ENCODE peak calls at places on chromosomes 7 and 10, in ten cellular contexts. One of them, this sample, is unnamed.

GRCh38 chr10:3906511-3907111 is 121.6 kb upstream of the KLF6 start:
- DNase-seq in esophagus muscularis mucosa: no peak
- DNase-seq in BJ: peak; percentile 70
- DNase-seq in uterus: no peak
- DNase-seq in AG10803: peak; percentile 10
- DNase-seq in WTC11: no peak
- DNase-seq in mammary epithelial cell: no peak
- DNase-seq in fibroblast of lung: peak; percentile 83
- DNase-seq in mucosa of descending colon: no peak
- DNase-seq in fibroblast of pulmonary artery: no peak
- DNase-seq in this sample: no peak

GRCh38 chr7:116087291-116087690 is 56.7 kb upstream of the TFEC start:
- DNase-seq in BJ: no peak
- DNase-seq in mammary epithelial cell: no peak
- DNase-seq in AG10803: no peak
- DNase-seq in WTC11: no peak
- DNase-seq in mucosa of descending colon: no peak
- DNase-seq in uterus: no peak
- DNase-seq in fibroblast of lung: no peak
- DNase-seq in esophagus muscularis mucosa: no peak
- DNase-seq in fibroblast of pulmonary artery: no peak
- DNase-seq in this sample: no peak

GRCh38 chr10:11260136-11260535 is 242.5 kb downstream of the CELF2 start:
- DNase-seq in uterus: no peak
- DNase-seq in fibroblast of pulmonary artery: no peak
- DNase-seq in mucosa of descending colon: no peak
- DNase-seq in esophagus muscularis mucosa: no peak
- DNase-seq in mammary epithelial cell: no peak
- DNase-seq in BJ: no peak
- DNase-seq in AG10803: no peak
- DNase-seq in WTC11: no peak
- DNase-seq in fibroblast of lung: no peak
- DNase-seq in this sample: no peak

GRCh38 chr7:47889723-47890122 is 58.5 kb downstream of the PKD1L1 start:
- DNase-seq in fibroblast of lung: no peak
- DNase-seq in mucosa of descending colon: no peak
- DNase-seq in WTC11: no peak
- DNase-seq in mammary epithelial cell: no peak
- DNase-seq in BJ: no peak
- DNase-seq in uterus: no peak
- DNase-seq in AG10803: no peak
- DNase-seq in fibroblast of pulmonary artery: no peak
- DNase-seq in esophagus muscularis mucosa: no peak
- DNase-seq in this sample: no peak

GRCh38 chr10:104139221-104139620 is 17.2 kb downstream of the SFR1 start:
- DNase-seq in BJ: no peak
- DNase-seq in WTC11: no peak
- DNase-seq in fibroblast of pulmonary artery: peak; percentile 17
- DNase-seq in mammary epithelial cell: no peak
- DNase-seq in esophagus muscularis mucosa: no peak
- DNase-seq in uterus: no peak
- DNase-seq in mucosa of descending colon: no peak
- DNase-seq in AG10803: no peak
- DNase-seq in fibroblast of lung: no peak
- DNase-seq in this sample: no peak

GRCh38 chr10:113979378-113979777 is 64.3 kb upstream of the ADRB1 start:
- DNase-seq in fibroblast of lung: no peak
- DNase-seq in WTC11: no peak
- DNase-seq in esophagus muscularis mucosa: no peak
- DNase-seq in mammary epithelial cell: no peak
- DNase-seq in fibroblast of pulmonary artery: no peak
- DNase-seq in uterus: no peak
- DNase-seq in AG10803: no peak
- DNase-seq in mucosa of descending colon: no peak
- DNase-seq in BJ: no peak
- DNase-seq in this sample: no peak

GRCh38 chr7:23022258-23022745 is 8.4 kb upstream of the HYCC1 start:
- DNase-seq in AG10803: peak; percentile 79
- DNase-seq in esophagus muscularis mucosa: no peak
- DNase-seq in BJ: peak; percentile 61
- DNase-seq in mammary epithelial cell: peak; percentile 70
- DNase-seq in fibroblast of pulmonary artery: peak; percentile 85
- DNase-seq in mucosa of descending colon: no peak
- DNase-seq in fibroblast of lung: peak; percentile 96
- DNase-seq in uterus: no peak
- DNase-seq in WTC11: no peak
- DNase-seq in this sample: no peak

GRCh38 chr10:34327184-34327583 is 487.9 kb downstream of the PARD3 start:
- DNase-seq in fibroblast of lung: no peak
- DNase-seq in mucosa of descending colon: no peak
- DNase-seq in AG10803: no peak
- DNase-seq in esophagus muscularis mucosa: no peak
- DNase-seq in uterus: no peak
- DNase-seq in fibroblast of pulmonary artery: no peak
- DNase-seq in mammary epithelial cell: no peak
- DNase-seq in BJ: no peak
- DNase-seq in WTC11: no peak
- DNase-seq in this sample: no peak

GRCh38 chr10:33861833-33862232 is 527.4 kb upstream of the NRP1 start:
- DNase-seq in fibroblast of pulmonary artery: no peak
- DNase-seq in mucosa of descending colon: no peak
- DNase-seq in uterus: no peak
- DNase-seq in WTC11: no peak
- DNase-seq in BJ: no peak
- DNase-seq in fibroblast of lung: no peak
- DNase-seq in mammary epithelial cell: no peak
- DNase-seq in AG10803: no peak
- DNase-seq in esophagus muscularis mucosa: no peak
- DNase-seq in this sample: no peak

GRCh38 chr10:21811245-21811585 is 192.3 kb downstream of the DNAJC1 start:
- DNase-seq in fibroblast of lung: peak; percentile 63
- DNase-seq in fibroblast of pulmonary artery: peak; percentile 47
- DNase-seq in BJ: no peak
- DNase-seq in mammary epithelial cell: peak; percentile 64
- DNase-seq in AG10803: no peak
- DNase-seq in WTC11: no peak
- DNase-seq in esophagus muscularis mucosa: no peak
- DNase-seq in mucosa of descending colon: no peak
- DNase-seq in uterus: no peak
- DNase-seq in this sample: no peak

GRCh38 chr7:112129655-112130323 is 76.4 kb downstream of the DOCK4 start:
- DNase-seq in fibroblast of pulmonary artery: no peak
- DNase-seq in BJ: no peak
- DNase-seq in uterus: peak; percentile 26
- DNase-seq in esophagus muscularis mucosa: no peak
- DNase-seq in mucosa of descending colon: no peak
- DNase-seq in WTC11: peak; percentile 14
- DNase-seq in AG10803: no peak
- DNase-seq in mammary epithelial cell: peak; percentile 25
- DNase-seq in fibroblast of lung: no peak
- DNase-seq in this sample: no peak

GRCh38 chr7:130844811-130845580 is 111.0 kb upstream of the KLF14 start:
- DNase-seq in fibroblast of pulmonary artery: peak; percentile 41
- DNase-seq in esophagus muscularis mucosa: no peak
- DNase-seq in WTC11: no peak
- DNase-seq in mammary epithelial cell: peak; percentile 74
- DNase-seq in BJ: no peak
- DNase-seq in uterus: no peak
- DNase-seq in mucosa of descending colon: no peak
- DNase-seq in fibroblast of lung: peak; percentile 78
- DNase-seq in AG10803: peak; percentile 74
- DNase-seq in this sample: no peak

GRCh38 chr7:12802070-12802469 is 114.6 kb downstream of the ARL4A start:
- DNase-seq in WTC11: no peak
- DNase-seq in AG10803: no peak
- DNase-seq in mucosa of descending colon: no peak
- DNase-seq in mammary epithelial cell: peak; percentile 47
- DNase-seq in esophagus muscularis mucosa: no peak
- DNase-seq in fibroblast of pulmonary artery: no peak
- DNase-seq in uterus: no peak
- DNase-seq in BJ: no peak
- DNase-seq in fibroblast of lung: no peak
- DNase-seq in this sample: no peak

GRCh38 chr7:100744605-100745004 is 11.2 kb downstream of the ZAN start:
- DNase-seq in mucosa of descending colon: no peak
- DNase-seq in BJ: no peak
- DNase-seq in AG10803: no peak
- DNase-seq in WTC11: no peak
- DNase-seq in uterus: no peak
- DNase-seq in fibroblast of pulmonary artery: no peak
- DNase-seq in mammary epithelial cell: no peak
- DNase-seq in fibroblast of lung: no peak
- DNase-seq in esophagus muscularis mucosa: no peak
- DNase-seq in this sample: no peak

GRCh38 chr10:97612386-97612785 is 20.9 kb downstream of the MORN4 start:
- DNase-seq in uterus: no peak
- DNase-seq in mucosa of descending colon: no peak
- DNase-seq in fibroblast of lung: peak; percentile 42
- DNase-seq in esophagus muscularis mucosa: no peak
- DNase-seq in WTC11: no peak
- DNase-seq in BJ: no peak
- DNase-seq in fibroblast of pulmonary artery: peak; percentile 76
- DNase-seq in mammary epithelial cell: peak; percentile 62
- DNase-seq in AG10803: peak; percentile 55
- DNase-seq in this sample: peak; percentile 49

GRCh38 chr7:87875151-87876039 is 765 bp downstream of the SLC25A40 start:
- DNase-seq in fibroblast of pulmonary artery: no peak
- DNase-seq in uterus: no peak
- DNase-seq in esophagus muscularis mucosa: no peak
- DNase-seq in BJ: no peak
- DNase-seq in fibroblast of lung: no peak
- DNase-seq in mammary epithelial cell: peak; percentile 9
- DNase-seq in WTC11: no peak
- DNase-seq in mucosa of descending colon: peak; percentile 77
- DNase-seq in AG10803: no peak
- DNase-seq in this sample: peak; percentile 26

GRCh38 chr7:29485376-29486190 is 78.1 kb upstream of the PRR15 start:
- DNase-seq in AG10803: no peak
- DNase-seq in mammary epithelial cell: no peak
- DNase-seq in BJ: no peak
- DNase-seq in uterus: no peak
- DNase-seq in esophagus muscularis mucosa: peak; percentile 39
- DNase-seq in fibroblast of lung: no peak
- DNase-seq in mucosa of descending colon: no peak
- DNase-seq in fibroblast of pulmonary artery: no peak
- DNase-seq in WTC11: no peak
- DNase-seq in this sample: no peak

GRCh38 chr7:264541-265191 is 25.3 kb upstream of the FOXL3 start:
- DNase-seq in WTC11: no peak
- DNase-seq in mammary epithelial cell: no peak
- DNase-seq in fibroblast of lung: no peak
- DNase-seq in AG10803: peak; percentile 12
- DNase-seq in esophagus muscularis mucosa: no peak
- DNase-seq in mucosa of descending colon: peak; percentile 61
- DNase-seq in uterus: no peak
- DNase-seq in fibroblast of pulmonary artery: no peak
- DNase-seq in BJ: no peak
- DNase-seq in this sample: no peak

GRCh38 chr7:85710960-85711359 is 524.1 kb upstream of the SEMA3D start:
- DNase-seq in WTC11: no peak
- DNase-seq in mucosa of descending colon: no peak
- DNase-seq in fibroblast of pulmonary artery: no peak
- DNase-seq in BJ: no peak
- DNase-seq in mammary epithelial cell: peak; percentile 11
- DNase-seq in AG10803: no peak
- DNase-seq in fibroblast of lung: no peak
- DNase-seq in uterus: no peak
- DNase-seq in esophagus muscularis mucosa: no peak
- DNase-seq in this sample: no peak

GRCh38 chr10:58065529-58065815 is 202.2 kb downstream of the IPMK start:
- DNase-seq in mucosa of descending colon: no peak
- DNase-seq in AG10803: no peak
- DNase-seq in fibroblast of pulmonary artery: no peak
- DNase-seq in BJ: no peak
- DNase-seq in esophagus muscularis mucosa: no peak
- DNase-seq in WTC11: no peak
- DNase-seq in fibroblast of lung: no peak
- DNase-seq in mammary epithelial cell: no peak
- DNase-seq in uterus: no peak
- DNase-seq in this sample: no peak
- TF ChIP-seq CTCF in mucosa of descending colon: no peak
- TF ChIP-seq CTCF in AG10803: no peak
- TF ChIP-seq CTCF in fibroblast of pulmonary artery: no peak
- TF ChIP-seq CTCF in BJ: no peak
- TF ChIP-seq CTCF in esophagus muscularis mucosa: no peak
- TF ChIP-seq CTCF in WTC11: no peak
- TF ChIP-seq CTCF in fibroblast of lung: no peak
- TF ChIP-seq CTCF in mammary epithelial cell: no peak
- TF ChIP-seq CTCF in uterus: no peak
- TF ChIP-seq CTCF in this sample: no peak

GRCh38 chr10:124626759-124627380 is 117.3 kb downstream of the FAM53B start:
- DNase-seq in AG10803: no peak
- DNase-seq in BJ: no peak
- DNase-seq in mucosa of descending colon: peak; percentile 89
- DNase-seq in fibroblast of lung: no peak
- DNase-seq in fibroblast of pulmonary artery: no peak
- DNase-seq in WTC11: peak; percentile 34
- DNase-seq in mammary epithelial cell: peak; percentile 82
- DNase-seq in uterus: no peak
- DNase-seq in esophagus muscularis mucosa: no peak
- DNase-seq in this sample: no peak
- TF ChIP-seq CTCF in AG10803: no peak
- TF ChIP-seq CTCF in BJ: no peak
- TF ChIP-seq CTCF in mucosa of descending colon: no peak
- TF ChIP-seq CTCF in fibroblast of lung: no peak
- TF ChIP-seq CTCF in fibroblast of pulmonary artery: no peak
- TF ChIP-seq CTCF in WTC11: no peak
- TF ChIP-seq CTCF in mammary epithelial cell: no peak
- TF ChIP-seq CTCF in uterus: no peak
- TF ChIP-seq CTCF in esophagus muscularis mucosa: no peak
- TF ChIP-seq CTCF in this sample: no peak

GRCh38 chr7:135938563-135938962 is 38.6 kb downstream of the MTPN start:
- DNase-seq in AG10803: no peak
- DNase-seq in mucosa of descending colon: no peak
- DNase-seq in esophagus muscularis mucosa: no peak
- DNase-seq in fibroblast of pulmonary artery: no peak
- DNase-seq in uterus: no peak
- DNase-seq in WTC11: no peak
- DNase-seq in fibroblast of lung: no peak
- DNase-seq in BJ: no peak
- DNase-seq in mammary epithelial cell: no peak
- DNase-seq in this sample: peak; percentile 52
- TF ChIP-seq CTCF in AG10803: no peak
- TF ChIP-seq CTCF in mucosa of descending colon: no peak
- TF ChIP-seq CTCF in esophagus muscularis mucosa: no peak
- TF ChIP-seq CTCF in fibroblast of pulmonary artery: no peak
- TF ChIP-seq CTCF in uterus: no peak
- TF ChIP-seq CTCF in WTC11: no peak
- TF ChIP-seq CTCF in fibroblast of lung: no peak
- TF ChIP-seq CTCF in BJ: no peak
- TF ChIP-seq CTCF in mammary epithelial cell: no peak
- TF ChIP-seq CTCF in this sample: no peak

DNA sequence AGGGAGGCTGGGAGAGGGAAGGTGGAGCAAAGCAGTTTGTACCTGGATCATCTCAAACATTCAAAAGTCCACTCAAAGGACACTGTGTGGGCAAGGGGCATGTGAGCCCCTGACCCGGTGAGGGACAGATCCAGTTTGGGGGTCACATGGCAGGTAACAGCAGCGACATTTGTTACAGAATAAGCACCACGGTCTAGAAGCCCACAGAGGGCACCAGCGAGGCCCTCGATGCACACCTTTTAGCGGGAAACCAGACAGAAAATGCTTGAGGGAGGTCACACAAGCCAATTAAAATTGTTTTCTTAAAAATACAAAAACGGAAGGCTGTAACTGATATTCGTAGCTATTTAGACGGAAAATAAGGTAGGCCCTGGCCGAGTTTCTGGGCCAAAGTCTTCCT is 144.4 kb downstream of the ZMYND11 start:
- DNase-seq in AG10803: no peak
- DNase-seq in BJ: no peak
- DNase-seq in fibroblast of pulmonary artery: no peak
- DNase-seq in mammary epithelial cell: no peak
- DNase-seq in WTC11: peak; percentile 44
- DNase-seq in uterus: no peak
- DNase-seq in fibroblast of lung: no peak
- DNase-seq in mucosa of descending colon: no peak
- DNase-seq in esophagus muscularis mucosa: no peak
- DNase-seq in this sample: no peak
- TF ChIP-seq CTCF in AG10803: no peak
- TF ChIP-seq CTCF in BJ: no peak
- TF ChIP-seq CTCF in fibroblast of pulmonary artery: no peak
- TF ChIP-seq CTCF in mammary epithelial cell: no peak
- TF ChIP-seq CTCF in WTC11: no peak
- TF ChIP-seq CTCF in uterus: no peak
- TF ChIP-seq CTCF in fibroblast of lung: no peak
- TF ChIP-seq CTCF in mucosa of descending colon: no peak
- TF ChIP-seq CTCF in esophagus muscularis mucosa: no peak
- TF ChIP-seq CTCF in this sample: no peak

This sample was measured in GM13977.